ENCODE peak calls at places on chromosomes 7 and 10, in five cellular contexts. P, G, K, B and Q are unnamed samples.

GRCh38 chr7:144738708-144739314 is 97.0 kb downstream of the TPK1 start:
- DNase-seq in P (no peak), G (no peak), K (peak; percentile 45), B (no peak), Q (peak; percentile 7)

GRCh38 chr7:76354516-76354915 is 4.3 kb downstream of the YWHAG start:
- DNase-seq in P (no peak), G (no peak), K (no peak), B (no peak), Q (no peak)

GRCh38 chr10:103602852-103603155 is 109.3 kb downstream of the NEURL1 start:
- DNase-seq in P (no peak), G (no peak), K (no peak), B (no peak), Q (no peak)

GRCh38 chr10:59709472-59710125 is at the start of gene SLC16A9:
- DNase-seq in P (peak; percentile 78), G (peak; percentile 63), K (peak; percentile 89), B (no peak), Q (no peak)

GRCh38 chr7:129684777-129685176 is 73.3 kb downstream of the NRF1 start:
- DNase-seq in P (no peak), G (peak; percentile 35), K (peak; percentile 14), B (no peak), Q (no peak)

GRCh38 chr7:99473315-99473596 is 566 bp downstream of the ZNF789 start:
- DNase-seq in P (peak; percentile 11), G (no peak), K (peak; percentile 67), B (no peak), Q (peak; percentile 89)

GRCh38 chr10:100828744-100829102 is 83.3 kb downstream of the PAX2 start:
- DNase-seq in P (no peak), G (no peak), K (peak; percentile 62), B (no peak), Q (no peak)

GRCh38 chr10:80493482-80494021 is 39.4 kb downstream of the TSPAN14 start:
- DNase-seq in P (no peak), G (no peak), K (no peak), B (peak; percentile 3), Q (no peak)

GRCh38 chr7:3558410-3558809 is 257.4 kb downstream of the SDK1 start:
- DNase-seq in P (no peak), G (no peak), K (no peak), B (no peak), Q (no peak)

GRCh38 chr10:33630761-33631160 is 296.3 kb upstream of the NRP1 start:
- DNase-seq in P (no peak), G (no peak), K (no peak), B (no peak), Q (no peak)

GRCh38 chr7:27161214-27161720 is 4.1 kb downstream of the HOXA9 start:
- DNase-seq in P (no peak), G (no peak), K (no peak), B (no peak), Q (no peak)

GRCh38 chr10:76302936-76303656 is 871.7 kb downstream of the LRMDA start:
- DNase-seq in P (no peak), G (no peak), K (no peak), B (no peak), Q (no peak)

GRCh38 chr7:12764355-12765000 is 77.0 kb downstream of the ARL4A start:
- DNase-seq in P (peak; percentile 15), G (no peak), K (no peak), B (no peak), Q (no peak)

GRCh38 chr7:157634401-157635147 is 297.8 kb downstream of the DNAJB6 start:
- DNase-seq in P (no peak), G (no peak), K (no peak), B (no peak), Q (no peak)

GRCh38 chr7:151088019-151088855 is 2.0 kb downstream of the AGAP3 start:
- DNase-seq in P (no peak), G (no peak), K (peak; percentile 53), B (no peak), Q (no peak)

GRCh38 chr10:126628746-126629145 is 41.7 kb downstream of the C10orf90 start:
- DNase-seq in P (no peak), G (no peak), K (no peak), B (no peak), Q (no peak)

GRCh38 chr10:71086439-71087080 is 125.8 kb upstream of the UNC5B start:
- DNase-seq in P (no peak), G (no peak), K (no peak), B (no peak), Q (no peak)

GRCh38 chr10:5895804-5896203 is 5.8 kb downstream of the FBH1 start:
- DNase-seq in P (no peak), G (no peak), K (no peak), B (no peak), Q (no peak)

GRCh38 chr10:5898163-5898562 is 8.1 kb downstream of the FBH1 start:
- DNase-seq in P (no peak), G (no peak), K (no peak), B (no peak), Q (no peak)

GRCh38 chr10:5896208-5896607 is 6.2 kb downstream of the FBH1 start:
- DNase-seq in P (no peak), G (no peak), K (no peak), B (no peak), Q (no peak)

GRCh38 chr10:5897504-5897903 is 7.5 kb downstream of the FBH1 start:
- DNase-seq in P (no peak), G (no peak), K (no peak), B (no peak), Q (no peak)

GRCh38 chr10:5896765-5897340 is 6.8 kb downstream of the FBH1 start:
- DNase-seq in P (no peak), G (no peak), K (no peak), B (no peak), Q (no peak)
- H3K4me3 ChIP-seq in P (no peak overlapping the region), G (no peak overlapping the region), K (no peak overlapping the region), B (no peak overlapping the region), Q (no peak overlapping the region)

GRCh38 chr10:89275383-89275782 is 23.8 kb upstream of the LIPA start:
- DNase-seq in P (no peak), G (no peak), K (no peak), B (no peak), Q (no peak)
- H3K4me3 ChIP-seq in P (no peak overlapping the region), G (no peak overlapping the region), K (no peak overlapping the region), B (no peak overlapping the region), Q (no peak overlapping the region)

GRCh38 chr10:101969496-101969895 is 86.5 kb downstream of the ARMH3 start:
- DNase-seq in P (no peak), G (no peak), K (no peak), B (no peak), Q (no peak)
- H3K4me3 ChIP-seq in P (no peak overlapping the region), G (no peak overlapping the region), K (no peak overlapping the region), B (no peak overlapping the region), Q (no peak overlapping the region)

GRCh38 chr10:96719205-96719604 is 1.1 kb downstream of the PIK3AP1 start:
- DNase-seq in P (no peak), G (no peak), K (no peak), B (no peak), Q (peak; percentile 83)
- H3K4me3 ChIP-seq in P (no peak overlapping the region), G (peak overlapping the region; percentile 57), K (peak overlapping the region; percentile 87), B (no peak overlapping the region), Q (peak overlapping the region; percentile 56)

DNA sequence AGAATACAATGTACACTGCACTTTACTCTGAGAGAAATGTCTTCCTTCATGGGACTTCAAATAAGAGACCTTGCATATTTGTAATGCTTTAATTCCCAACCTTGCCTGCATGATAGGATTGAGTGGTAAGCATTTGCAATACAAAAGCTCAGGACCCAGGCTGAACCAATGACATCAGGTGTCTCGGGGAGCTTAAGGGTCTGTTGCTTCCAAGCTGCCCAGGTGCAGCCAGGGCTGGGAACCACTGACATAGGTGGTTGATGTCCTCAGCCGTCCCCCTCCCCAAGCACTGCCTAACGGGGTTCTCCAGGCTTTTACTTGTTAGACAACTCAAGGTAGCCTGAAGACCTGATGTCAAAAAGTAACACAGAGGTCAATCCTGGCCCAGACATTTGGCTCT is 29.1 kb downstream of the FIGNL1 start:
- DNase-seq in P (no peak), G (no peak), K (peak; percentile 24), B (no peak), Q (no peak)
- H3K4me3 ChIP-seq in P (no peak overlapping the region), G (no peak overlapping the region), K (no peak overlapping the region), B (no peak overlapping the region), Q (no peak overlapping the region)

GRCh38 chr10:92218569-92218968 is 72.3 kb downstream of the CPEB3 start:
- DNase-seq in P (no peak), G (no peak), K (no peak), B (no peak), Q (no peak)

GRCh38 chr10:92219516-92219915 is 71.4 kb downstream of the CPEB3 start:
- DNase-seq in P (no peak), G (no peak), K (no peak), B (no peak), Q (no peak)

GRCh38 chr10:92222603-92223275 is 68.1 kb downstream of the CPEB3 start:
- DNase-seq in P (no peak), G (no peak), K (no peak), B (no peak), Q (no peak)
- H3K4me3 ChIP-seq in P (no peak overlapping the region), G (no peak overlapping the region), K (no peak overlapping the region), B (no peak overlapping the region), Q (no peak overlapping the region)